ENCODE peak calls at places on chromosome 21, in seven cellular contexts. M is CD4-positive, CD25-positive, alpha-beta regulatory T cell; T is activated T-cell treated with anti-CD3 and anti-CD28 coated beads for 48 hours; U is SHP77; J is fibroblast of the aortic adventitia; W is activated gamma-delta T cell treated with anti-CD3 and anti-CD28 coated beads, Interleukin-2, amount 50 U/mL, for 16 hours; K is DMS153. P is an unnamed sample.

GRCh38 chr21:39186676-39187075 is 3.4 kb upstream of the PSMG1 start:
- DNase-seq in M (no peak), T (no peak), U (no peak), J (no peak), W (no peak), K (no peak), P (no peak)

GRCh38 chr21:14070049-14070893 is 140.5 kb downstream of the LIPI start:
- DNase-seq in J (no peak), K (no peak), T (no peak), M (no peak), U (no peak), W (no peak), P (no peak)

GRCh38 chr21:34580181-34580700 is 34.7 kb downstream of the RCAN1 start:
- DNase-seq in W (no peak), J (peak), U (no peak), T (no peak), M (no peak), K (no peak), P (no peak)

GRCh38 chr21:44372616-44373015 is 19.2 kb downstream of the TRPM2 start:
- DNase-seq in M (no peak), W (no peak), K (no peak), J (no peak), U (no peak), T (no peak), P (no peak)

GRCh38 chr21:43608664-43609063 is 50.6 kb downstream of the HSF2BP start:
- DNase-seq in W (no peak), J (no peak), K (no peak), U (no peak), M (no peak), T (no peak), P (no peak)

GRCh38 chr21:26449161-26449560 is 123.9 kb downstream of the CYYR1 start:
- DNase-seq in T (no peak), W (no peak), M (no peak), K (no peak), J (peak), U (no peak), P (no peak)

GRCh38 chr21:29176721-29177120 is 46.3 kb downstream of the MAP3K7CL start:
- DNase-seq in U (no peak), K (no peak), T (no peak), J (no peak), M (no peak), W (no peak), P (no peak)

GRCh38 chr21:45363921-45364463 is 41.0 kb upstream of the COL18A1 start:
- DNase-seq in M (peak), W (no peak), T (peak), J (peak), U (no peak), K (no peak), P (peak)

GRCh38 chr21:33434770-33435360 is 31.7 kb downstream of the IFNGR2 start:
- DNase-seq in K (no peak), M (peak), J (peak), T (no peak), U (no peak), W (no peak), P (peak)

GRCh38 chr21:40625991-40626390 is 221.0 kb downstream of the DSCAM start:
- DNase-seq in T (no peak), W (no peak), J (no peak), K (no peak), M (no peak), U (no peak), P (no peak)

GRCh38 chr21:45581322-45581712 is 39.1 kb upstream of the SLC19A1 start:
- DNase-seq in U (no peak), K (no peak), W (no peak), M (no peak), T (no peak), J (no peak), P (no peak)

GRCh38 chr21:22468893-22469292 is 1470.7 kb downstream of the NCAM2 start:
- DNase-seq in J (no peak), T (no peak), W (no peak), U (no peak), M (no peak), K (no peak), P (no peak)

GRCh38 chr21:45985471-45986315 is 4.1 kb downstream of the COL6A1 start:
- DNase-seq in U (no peak), K (no peak), W (no peak), M (no peak), T (no peak), J (no peak), P (no peak)

GRCh38 chr21:28540514-28540913 is 452.2 kb downstream of the LTN1 start:
- DNase-seq in K (no peak), U (no peak), T (no peak), W (no peak), J (peak), M (no peak), P (no peak)

GRCh38 chr21:34990842-34991241 is 58.3 kb downstream of the RUNX1 start:
- DNase-seq in K (no peak), J (no peak), W (no peak), M (no peak), U (no peak), T (no peak), P (no peak)

GRCh38 chr21:42058631-42059111 is 12.4 kb upstream of the UMODL1 start:
- DNase-seq in K (no peak), T (no peak), M (no peak), U (no peak), J (no peak), W (no peak), P (no peak)

GRCh38 chr21:38938343-38938742 is 132.6 kb downstream of the ETS2 start:
- DNase-seq in W (peak), K (peak), T (no peak), M (peak), U (peak), J (no peak), P (no peak)

GRCh38 chr21:44767834-44768831 is 33.5 kb downstream of the UBE2G2 start:
- DNase-seq in U (no peak), M (no peak), K (no peak), T (no peak), J (no peak), W (no peak), P (no peak)

GRCh38 chr21:32306021-32306780 is 7.5 kb downstream of the MRAP start:
- DNase-seq in U (no peak), T (no peak), M (no peak), K (no peak), W (no peak), J (no peak), P (no peak)

GRCh38 chr21:41961282-41961701 is 7.5 kb upstream of the C2CD2 start:
- DNase-seq in K (no peak), T (no peak), M (no peak), J (peak), U (no peak), W (no peak), P (no peak)

GRCh38 chr21:45393833-45394638 is 10.9 kb upstream of the COL18A1 start:
- DNase-seq in K (no peak), T (no peak), U (no peak), J (no peak), M (no peak), W (no peak), P (no peak)

GRCh38 chr21:46151989-46152938 is 3.1 kb downstream of the FTCD start:
- DNase-seq in J (no peak), W (no peak), K (no peak), M (no peak), T (no peak), U (no peak), P (no peak)

GRCh38 chr21:42642219-42642745 is 11.1 kb upstream of the PDE9A start:
- DNase-seq in K (no peak), U (no peak), J (no peak), W (no peak), T (no peak), M (no peak), P (no peak)

P was measured in GM12878.